ENCODE peak calls at places on chromosomes 13 and 19, in seven cellular contexts. W is astrocyte, J is B cell, S is thoracic aorta, G is AG09319, K is progenitor cell of endocrine pancreas, U is mucosa of descending colon. A is an unnamed sample.

GRCh38 chr19:49809155-49809986 is 3.7 kb downstream of the FUZ start:
- DNase-seq in S (no peak), U (peak; percentile 51), K (peak; percentile 30), J (peak; percentile 78), G (no peak), W (peak; percentile 16), A (no peak)

GRCh38 chr19:34320277-34320676 is 44.7 kb upstream of the GPI start:
- DNase-seq in K (no peak), G (no peak), S (no peak), U (no peak), J (no peak), W (no peak), A (no peak)

GRCh38 chr13:79722885-79723445 is 242.0 kb downstream of the NDFIP2 start:
- DNase-seq in J (no peak), G (no peak), K (no peak), U (no peak), W (peak; percentile 21), S (no peak), A (no peak)

GRCh38 chr19:30095171-30095570 is 153.1 kb downstream of the URI1 start:
- DNase-seq in U (no peak), S (no peak), W (no peak), G (no peak), K (no peak), J (no peak), A (no peak)

GRCh38 chr13:46535822-46536221 is 17.1 kb upstream of the LRCH1 start:
- DNase-seq in K (no peak), W (no peak), J (no peak), U (no peak), S (no peak), G (no peak), A (no peak)

GRCh38 chr13:46668302-46668720 is 115.3 kb downstream of the LRCH1 start:
- DNase-seq in G (peak; percentile 74), S (no peak), W (peak; percentile 91), J (no peak), K (no peak), U (peak; percentile 46), A (no peak)

GRCh38 chr19:13262450-13262849 is 112.2 kb downstream of the IER2 start:
- DNase-seq in K (no peak), U (peak; percentile 19), W (peak; percentile 21), G (no peak), J (peak; percentile 66), S (no peak), A (peak; percentile 70)

GRCh38 chr19:46428278-46429141 is at the start of gene PNMA8C:
- DNase-seq in J (peak; percentile 60), K (peak; percentile 34), S (peak; percentile 66), U (peak; percentile 40), W (peak; percentile 29), G (no peak), A (peak; percentile 74)

GRCh38 chr13:44013666-44014291 is 134.1 kb downstream of the LACC1 start:
- DNase-seq in J (no peak), K (no peak), W (peak; percentile 79), G (peak; percentile 7), U (no peak), S (no peak), A (no peak)

GRCh38 chr19:23554548-23554947 is 132.5 kb downstream of the ZNF675 start:
- DNase-seq in J (no peak), S (no peak), U (no peak), K (no peak), W (no peak), G (no peak), A (no peak)

GRCh38 chr13:47679391-47679790 is 321.7 kb downstream of the SUCLA2 start:
- DNase-seq in G (no peak), J (no peak), K (no peak), W (peak; percentile 61), S (no peak), U (no peak), A (no peak)

GRCh38 chr13:44063881-44064280 is 184.2 kb downstream of the LACC1 start:
- DNase-seq in G (no peak), K (no peak), W (no peak), J (no peak), S (no peak), U (no peak), A (no peak)

DNA sequence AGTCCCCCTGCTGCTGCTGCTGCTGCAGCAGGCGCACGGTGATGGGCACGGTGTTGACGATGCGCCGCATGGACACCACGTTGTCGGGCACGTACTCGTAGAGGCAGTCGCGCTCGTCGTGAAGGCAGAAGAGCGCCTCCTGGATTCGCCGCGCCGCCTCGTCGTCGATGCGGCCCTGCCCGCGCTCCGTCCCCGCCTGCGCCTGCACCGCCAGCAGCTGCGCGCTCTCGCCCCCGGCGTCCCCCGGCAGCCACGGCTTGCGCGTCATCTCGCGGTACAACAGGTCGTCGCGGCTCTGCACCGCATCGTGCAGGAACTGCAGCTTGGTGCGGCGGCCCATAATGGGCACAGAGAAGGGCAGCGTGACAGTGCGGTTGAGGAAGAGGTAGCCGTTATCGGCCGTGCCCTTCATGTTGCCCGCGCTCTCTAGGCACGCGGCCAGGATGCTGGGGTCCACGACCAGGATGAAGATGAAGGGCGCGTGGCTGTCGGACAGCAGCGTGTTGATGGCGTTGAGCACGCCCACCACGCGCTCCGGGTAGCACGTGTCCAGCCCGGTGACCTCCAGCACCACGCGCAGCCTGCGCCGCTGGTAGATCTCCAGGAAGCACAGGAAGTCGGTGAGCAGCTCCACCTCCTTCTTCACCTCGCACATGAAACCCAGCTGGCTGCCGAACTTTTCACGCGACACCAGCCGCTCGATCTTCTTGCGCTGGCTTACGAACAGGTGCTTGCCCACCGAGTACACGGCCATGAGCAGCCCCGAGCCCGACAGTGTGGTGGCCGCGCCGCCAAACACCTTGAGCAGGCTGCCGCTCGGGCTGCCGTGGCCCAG is 8.1 kb downstream of the NKPD1 start:
- DNase-seq in W (peak; percentile 34), U (peak; percentile 56), J (peak; percentile 58), S (no peak), K (no peak), G (no peak), A (peak; percentile 72)
- TF ChIP-seq CTCF in W (no peak), U (no peak), J (no peak), S (no peak), K (peak; percentile 15), G (peak; percentile 5), A (no peak)

GRCh38 chr19:1040476-1041271 is 767 bp downstream of the ABCA7 start:
- DNase-seq in S (no peak), U (peak; percentile 93), K (peak; percentile 73), W (peak; percentile 95), G (peak; percentile 87), J (peak; percentile 90), A (peak; percentile 99)

GRCh38 chr19:1041835-1042685 is 2.2 kb downstream of the ABCA7 start:
- DNase-seq in U (peak; percentile 92), S (no peak), G (no peak), J (no peak), W (no peak), K (no peak), A (no peak)

GRCh38 chr19:1041272-1041834 is 1.4 kb downstream of the ABCA7 start:
- DNase-seq in U (no peak), J (no peak), S (no peak), G (no peak), K (no peak), W (no peak), A (no peak)

GRCh38 chr19:1045247-1045603 is 5.3 kb downstream of the ABCA7 start:
- DNase-seq in G (no peak), U (peak; percentile 73), W (no peak), K (no peak), S (no peak), J (peak; percentile 66), A (peak; percentile 75)

GRCh38 chr19:1042689-1043511 is 3.0 kb downstream of the ABCA7 start:
- DNase-seq in S (no peak), J (no peak), U (peak; percentile 60), K (no peak), W (no peak), G (no peak), A (no peak)
- TF ChIP-seq CTCF in S (no peak), J (no peak), U (no peak), K (no peak), W (no peak), G (no peak), A (no peak)

GRCh38 chr19:52570005-52570861 is at the start of gene ZNF701:
- DNase-seq in G (peak; percentile 71), S (peak; percentile 82), J (peak; percentile 95), K (peak; percentile 97), W (peak; percentile 80), U (peak; percentile 98), A (peak; percentile 90)
- TF ChIP-seq CTCF in G (peak; percentile 1), S (peak; percentile 45), J (peak; percentile 45), K (peak; percentile 25), W (no peak), U (peak; percentile 34), A (no peak)

DNA sequence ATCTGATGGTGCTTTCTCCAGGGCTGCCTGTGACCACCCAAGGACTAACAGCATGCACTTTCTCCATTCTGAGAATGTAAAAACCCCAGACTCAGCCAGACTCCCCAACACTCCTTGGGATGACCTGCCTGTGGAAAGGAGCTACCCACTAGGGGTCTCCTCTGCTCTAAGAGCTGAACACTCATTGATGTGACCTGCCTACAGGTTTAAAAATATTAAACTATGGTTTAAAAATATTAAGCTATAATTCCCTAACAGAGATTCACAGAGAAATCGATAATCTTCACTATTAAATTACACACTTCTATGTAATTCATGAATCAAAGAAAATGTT is 696.2 kb upstream of the SLITRK5 start:
- DNase-seq in J (no peak), K (no peak), S (no peak), W (no peak), G (no peak), U (no peak), A (no peak)
- TF ChIP-seq CTCF in J (no peak), K (peak; percentile 35), S (no peak), W (no peak), G (peak; percentile 1), U (no peak), A (no peak)

DNA sequence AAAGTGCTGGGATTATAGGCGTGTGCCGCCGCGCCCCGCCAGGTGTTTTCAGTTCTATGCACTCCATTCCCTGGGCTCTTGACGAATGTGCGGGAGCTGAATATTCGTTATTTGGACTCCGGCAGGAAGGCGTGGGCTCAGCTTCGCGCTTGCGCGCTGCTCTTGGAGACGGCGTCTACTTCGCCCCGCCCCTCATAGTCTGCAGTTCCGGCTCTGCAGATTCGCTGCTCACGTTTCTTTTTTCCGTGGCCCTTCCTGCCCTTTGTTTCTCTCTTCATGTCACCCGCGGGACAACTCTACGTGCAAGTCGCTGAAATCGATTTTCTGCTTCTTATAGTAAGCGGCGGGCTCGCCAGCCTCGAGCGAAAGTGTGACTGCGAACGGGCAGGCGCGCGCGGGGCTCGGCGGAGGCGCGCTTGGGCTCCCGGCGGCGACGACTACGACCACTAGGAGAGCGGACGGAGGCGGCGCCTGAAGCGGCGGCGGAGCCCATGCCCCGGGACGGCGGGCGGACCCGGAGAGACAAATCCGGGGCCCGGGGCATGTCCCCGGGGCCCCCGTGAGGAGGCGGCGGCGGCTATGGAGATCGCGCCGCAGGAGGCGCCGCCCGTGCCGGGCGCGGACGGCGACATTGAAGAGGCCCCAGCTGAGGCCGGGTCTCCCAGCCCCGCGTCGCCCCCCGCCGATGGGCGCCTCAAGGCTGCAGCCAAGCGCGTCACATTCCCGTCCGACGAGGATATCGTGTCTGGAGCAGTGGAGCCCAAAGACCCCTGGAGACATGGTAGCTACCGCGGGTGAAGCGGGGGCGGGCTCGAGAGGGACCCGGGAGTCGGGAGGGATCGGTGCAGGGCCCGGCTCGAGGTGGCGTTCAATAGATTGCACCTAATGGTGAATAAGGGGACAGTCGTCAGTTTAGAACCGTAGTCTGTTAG is at the start of gene PPP1R37:
- DNase-seq in G (peak; percentile 91), J (peak; percentile 95), U (peak; percentile 95), K (peak; percentile 85), W (peak; percentile 95), S (peak; percentile 75), A (peak; percentile 96)
- TF ChIP-seq CTCF in G (no peak), J (peak; percentile 52), U (no peak), K (peak; percentile 50), W (no peak), S (peak; percentile 47), A (peak; percentile 21)